ENCODE peak calls at places on chromosomes 3 and 15, in six cellular contexts. Y, Q, T, Z, J and M are unnamed samples.

GRCh38 chr3:171614318-171614967 is 154.2 kb upstream of the TNIK start:
- DNase-seq in Q (peak), T (peak), J (no peak), Z (no peak), Y (no peak), M (peak)

GRCh38 chr3:15782429-15782828 is 15.3 kb downstream of the ANKRD28 start:
- DNase-seq in J (no peak), Z (no peak), Q (no peak), Y (no peak), T (no peak), M (no peak)

GRCh38 chr15:87608238-87609028 is 648.1 kb downstream of the NTRK3 start:
- DNase-seq in Q (no peak), Z (no peak), T (no peak), J (no peak), Y (no peak), M (peak)

GRCh38 chr15:46329876-46330275 is 695.0 kb downstream of the SQOR start:
- DNase-seq in T (no peak), Z (no peak), Q (no peak), J (no peak), Y (no peak), M (no peak)

GRCh38 chr15:93001156-93001555 is 87.9 kb downstream of the RGMA start:
- DNase-seq in Y (no peak), J (no peak), Q (no peak), T (no peak), Z (no peak), M (no peak)

GRCh38 chr15:69895202-69895601 is 202.5 kb downstream of the TLE3 start:
- DNase-seq in Z (no peak), Y (no peak), T (no peak), J (no peak), Q (no peak), M (no peak)

GRCh38 chr3:185552358-185552877 is at the start of gene LIPH:
- DNase-seq in J (no peak), T (peak), Q (peak), Z (no peak), Y (peak), M (peak)

GRCh38 chr15:31344824-31345605 is 18.4 kb downstream of the KLF13 start:
- DNase-seq in T (no peak), Q (no peak), J (peak), Z (peak), Y (peak), M (no peak)

GRCh38 chr3:125075738-125076137 is 19.9 kb upstream of the HEG1 start:
- DNase-seq in Z (peak), J (no peak), Y (no peak), Q (no peak), T (no peak), M (no peak)

GRCh38 chr3:143812411-143812968 is 35.8 kb downstream of the SLC9A9 start:
- DNase-seq in Y (no peak), Z (no peak), Q (no peak), T (no peak), J (no peak), M (no peak)

GRCh38 chr15:101359365-101359947 is 64.4 kb upstream of the SNRPA1 start:
- DNase-seq in Z (no peak), Y (no peak), Q (no peak), J (no peak), T (no peak), M (no peak)

GRCh38 chr3:81936817-81937216 is 175.4 kb upstream of the GBE1 start:
- DNase-seq in T (no peak), Z (no peak), Q (no peak), J (no peak), Y (no peak), M (no peak)

GRCh38 chr3:110504401-110504800 is 567.2 kb upstream of the NECTIN3 start:
- DNase-seq in T (no peak), J (no peak), Z (no peak), Y (no peak), Q (no peak), M (no peak)

GRCh38 chr15:47339800-47340575 is 377.3 kb upstream of the SEMA6D start:
- DNase-seq in Z (no peak), Y (no peak), Q (peak), T (no peak), J (no peak), M (no peak)

GRCh38 chr3:147816770-147817169 is 407.6 kb downstream of the ZIC1 start:
- DNase-seq in T (peak), Y (peak), Z (no peak), J (peak), Q (peak), M (peak)

GRCh38 chr3:140021269-140021668 is 86.3 kb downstream of the CLSTN2 start:
- DNase-seq in Z (no peak), Q (no peak), Y (no peak), J (no peak), T (no peak), M (no peak)

GRCh38 chr3:141383555-141384129 is 15.3 kb downstream of the ZBTB38 start:
- DNase-seq in T (no peak), Q (no peak), Y (no peak), J (no peak), Z (peak), M (no peak)

GRCh38 chr3:179196098-179196497 is 47.9 kb downstream of the PIK3CA start:
- DNase-seq in T (no peak), J (no peak), Z (peak), Q (peak), Y (no peak), M (peak)

GRCh38 chr3:156605686-156606605 is 51.0 kb upstream of the SSR3 start:
- DNase-seq in T (peak), Y (peak), Z (no peak), J (no peak), Q (peak), M (peak)
- H3K4me3 ChIP-seq in T (peak), Y (peak), Z (no peak), J (no peak), Q (peak), M (peak)

GRCh38 chr3:42831321-42831713 is 22.1 kb downstream of the ACKR2 start:
- DNase-seq in Y (peak), Q (peak), Z (peak), J (no peak), T (peak), M (peak)

GRCh38 chr3:42827654-42828053 is 18.4 kb downstream of the ACKR2 start:
- DNase-seq in Z (no peak), Q (no peak), T (no peak), Y (peak), J (no peak), M (no peak)

GRCh38 chr3:42829628-42830436 is 20.6 kb downstream of the ACKR2 start:
- DNase-seq in Z (no peak), Q (no peak), Y (peak), J (no peak), T (no peak), M (no peak)

GRCh38 chr3:42829083-42829627 is 19.9 kb downstream of the ACKR2 start:
- DNase-seq in Y (peak), T (peak), Z (no peak), J (no peak), Q (no peak), M (no peak)

DNA sequence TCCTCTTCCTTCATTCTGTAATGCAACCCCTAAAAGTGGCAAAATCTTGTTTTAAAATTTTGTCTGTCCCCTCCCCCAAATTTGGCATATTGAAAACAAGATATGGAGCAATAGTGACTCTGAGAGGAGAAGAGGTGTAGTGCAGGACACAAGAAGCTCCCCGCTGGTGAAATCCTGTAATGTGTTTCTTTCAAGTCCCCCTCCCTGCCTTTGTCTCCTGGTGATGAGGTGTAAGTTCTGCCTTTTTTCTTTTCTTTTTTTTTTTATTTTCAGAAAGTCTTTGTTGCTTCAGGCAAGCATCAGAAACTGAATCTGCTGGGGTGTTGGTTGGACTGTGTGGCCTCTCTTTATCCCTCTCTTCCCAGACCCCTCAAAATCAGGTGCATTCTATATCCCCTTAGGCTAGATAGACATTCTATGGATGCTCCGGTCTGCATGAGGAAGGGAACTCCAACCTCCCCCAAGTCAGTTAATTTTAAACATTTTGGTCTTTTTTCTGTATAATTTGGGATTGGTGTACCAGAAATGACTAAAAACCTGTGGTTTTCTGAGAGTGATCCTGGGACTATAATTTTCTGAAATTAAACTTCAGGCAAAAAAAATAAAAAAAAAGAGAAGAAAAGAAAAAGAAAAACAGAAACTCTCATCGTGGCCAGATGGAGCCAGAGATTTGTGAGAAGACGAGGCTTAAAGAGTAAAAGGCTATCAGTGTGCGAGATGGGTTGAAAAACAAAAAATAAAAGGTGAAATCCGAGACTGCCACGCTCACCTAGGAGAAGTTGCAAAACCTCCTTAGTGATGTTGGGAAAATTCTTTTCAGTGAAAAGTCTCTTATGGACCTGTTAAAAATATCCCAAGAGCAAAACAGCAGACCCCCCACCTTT is 21.4 kb downstream of the ACKR2 start:
- DNase-seq in Y (no peak), Z (peak), T (peak), J (no peak), Q (peak), M (peak)
- TF ChIP-seq CTCF in Y (peak), Z (peak), T (peak), J (peak), Q (peak), M (peak)

DNA sequence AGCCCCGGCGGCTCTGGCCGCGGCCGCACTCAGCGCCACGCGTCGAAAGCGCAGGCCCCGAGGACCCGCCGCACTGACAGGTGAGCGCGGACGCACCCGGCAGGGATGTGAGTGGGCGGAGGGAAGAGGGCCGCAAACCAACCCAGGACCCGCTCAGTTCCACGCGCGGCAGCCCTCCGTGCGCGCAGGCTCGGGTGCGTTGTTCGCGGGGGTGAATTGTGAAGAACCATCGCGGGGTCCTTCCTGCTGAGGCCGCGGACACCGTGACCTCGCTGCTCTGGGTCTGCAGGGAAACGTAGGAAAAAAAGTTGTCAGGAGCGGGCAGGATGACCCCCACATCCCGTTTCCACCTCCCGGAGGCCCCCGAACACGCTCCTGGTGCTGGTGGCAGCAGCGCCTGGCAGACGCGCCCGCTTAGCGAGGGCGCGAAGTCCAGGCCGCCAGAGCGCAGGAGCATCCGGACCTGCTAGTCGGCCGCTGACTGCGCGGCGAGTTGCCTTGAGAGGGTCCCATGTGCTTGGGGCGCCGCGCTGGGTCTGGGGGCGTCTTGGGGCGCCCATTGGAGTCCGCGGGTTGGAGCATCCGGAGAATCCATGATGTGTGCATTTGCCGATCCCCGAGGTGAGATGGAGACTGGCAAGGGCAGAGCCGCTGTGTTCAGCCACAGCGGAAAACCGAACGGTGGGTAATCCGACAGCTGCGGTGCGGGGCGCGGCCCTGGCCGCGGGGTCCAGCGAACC is 448 bp downstream of the GREM1 start:
- DNase-seq in T (peak), Q (no peak), J (peak), Y (peak), Z (no peak), M (peak)
- H3K4me3 ChIP-seq in T (peak), Q (peak), J (no peak), Y (peak), Z (no peak), M (peak)

DNA sequence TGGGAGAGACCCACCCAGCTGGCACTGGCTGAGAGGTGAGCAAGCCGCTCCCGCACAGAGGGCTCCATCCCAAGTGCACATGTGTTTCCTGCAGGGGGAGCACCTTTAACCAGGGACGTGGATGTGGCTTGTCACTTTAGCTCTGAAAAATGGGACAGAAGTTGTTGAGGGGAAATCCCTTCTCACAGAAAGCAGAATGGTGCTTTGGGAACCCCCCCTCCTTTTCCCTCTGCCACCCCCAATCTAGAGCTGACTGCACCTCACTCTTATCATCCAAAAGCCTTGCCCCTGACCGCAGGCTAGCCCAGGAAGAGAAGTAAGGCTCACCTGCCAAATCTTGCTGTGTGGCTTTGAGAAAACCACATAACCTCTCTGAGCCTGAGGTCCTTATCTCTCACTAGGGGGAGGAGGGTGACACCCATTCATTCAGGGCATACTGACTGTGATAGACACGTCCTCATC is 77.9 kb downstream of the RPN1 start:
- DNase-seq in Z (no peak), Q (no peak), J (no peak), Y (peak), T (peak), M (no peak)
- TF ChIP-seq CTCF in Z (peak), Q (peak), J (no peak), Y (no peak), T (peak), M (peak)

GRCh38 chr3:69541823-69542264 is 156.0 kb upstream of the FRMD4B start:
- DNase-seq in Z (no peak), T (peak), Q (no peak), J (peak), Y (no peak), M (peak)
- H3K4me3 ChIP-seq in Z (no peak), T (peak), Q (no peak), J (no peak), Y (peak), M (peak)

GRCh38 chr3:182364323-182364722 is 429.0 kb upstream of the ATP11B start:
- DNase-seq in Y (no peak), Z (no peak), T (no peak), Q (no peak), J (no peak), M (no peak)
- TF ChIP-seq CTCF in Y (no peak), Z (peak), T (no peak), Q (no peak), J (no peak), M (no peak)

GRCh38 chr15:40104296-40104864 is 4.3 kb downstream of the BMF start:
- DNase-seq in Q (no peak), T (no peak), Y (no peak), Z (no peak), J (no peak), M (no peak)
- H3K4me3 ChIP-seq in Q (no peak), T (no peak), Y (no peak), Z (peak), J (no peak), M (no peak)

GRCh38 chr3:120289636-120290035 is 4.6 kb upstream of the GPR156 start:
- DNase-seq in J (no peak), T (no peak), Z (no peak), Y (no peak), Q (no peak), M (no peak)

GRCh38 chr3:120280566-120280965 is 4.5 kb downstream of the GPR156 start:
- DNase-seq in Q (no peak), Y (no peak), Z (no peak), J (no peak), T (no peak), M (no peak)

GRCh38 chr3:120285508-120285841 is 453 bp upstream of the GPR156 start:
- DNase-seq in Q (no peak), Y (no peak), J (no peak), Z (no peak), T (no peak), M (no peak)

GRCh38 chr3:120280026-120280425 is 5.0 kb downstream of the GPR156 start:
- DNase-seq in Z (no peak), Y (no peak), Q (no peak), J (no peak), T (no peak), M (no peak)

DNA sequence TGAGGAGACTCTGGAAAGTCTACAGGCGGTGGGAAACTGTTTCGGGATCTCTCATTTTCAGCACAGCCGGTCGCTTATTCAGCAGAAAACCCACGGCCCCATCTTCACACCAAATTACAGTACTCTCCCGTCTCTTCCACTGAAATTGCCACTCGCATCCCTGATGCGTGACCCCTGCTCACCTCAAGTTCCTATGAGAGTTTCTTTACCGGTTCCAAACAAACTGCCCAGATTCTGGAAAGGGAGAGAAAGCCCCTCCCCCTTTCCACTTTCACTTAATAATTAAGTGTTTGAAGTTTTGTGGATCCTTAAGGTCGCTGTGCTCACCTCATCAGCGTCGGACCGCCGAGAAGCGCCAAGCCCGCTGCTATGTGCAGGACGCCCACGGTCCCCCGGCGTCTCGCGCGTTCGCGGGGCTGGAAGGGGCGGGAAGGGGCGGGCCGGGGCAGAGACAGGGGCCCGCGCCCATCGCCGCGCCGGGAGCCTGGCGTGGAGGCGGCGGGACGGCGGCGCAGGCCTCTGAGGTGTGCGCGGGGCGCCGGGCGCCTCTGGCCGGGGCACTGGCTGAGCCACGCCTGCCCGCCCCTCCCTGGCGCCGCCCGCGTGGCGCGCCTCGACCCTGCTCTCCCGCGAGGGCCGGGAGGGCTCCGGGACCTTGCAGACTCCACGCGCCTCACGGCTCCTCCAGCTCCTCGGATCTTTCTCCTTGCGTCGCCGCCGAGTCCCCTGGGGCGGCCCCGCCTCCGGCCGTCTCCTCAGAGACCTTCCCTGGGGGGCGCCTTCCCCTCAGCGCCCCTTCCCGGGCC is at the start of gene GPR156:
- DNase-seq in J (no peak), Q (peak), T (peak), Y (no peak), Z (no peak), M (peak)
- TF ChIP-seq CTCF in J (no peak), Q (no peak), T (peak), Y (no peak), Z (no peak), M (no peak)